ENCODE peak calls at places on chromosomes 7 and 10, in seven cellular contexts. One of them, this sample, is unnamed.

GRCh38 chr7:516606-517456 is 2.8 kb downstream of the PDGFA start:
- DNase-seq in nucleus accumbens: peak
- DNase-seq in DMS153: no peak
- DNase-seq in left cardiac atrium: peak
- DNase-seq in stimulated activated CD4-positive, alpha-beta T cell treated with anti-CD3 and anti-CD28 coated beads, Interleukin-12 subunit alpha, Interleukin-12 subunit beta, amount 100 ng/mL, for 4 hours: no peak
- DNase-seq in H7: peak
- DNase-seq in NCI-H2029 treated with DMSO at 0.1 percent for 48 hours: no peak
- DNase-seq in this sample: no peak

GRCh38 chr7:101614939-101615302 is 14.2 kb downstream of the MYL10 start:
- DNase-seq in nucleus accumbens: no peak
- DNase-seq in DMS153: no peak
- DNase-seq in left cardiac atrium: no peak
- DNase-seq in stimulated activated CD4-positive, alpha-beta T cell treated with anti-CD3 and anti-CD28 coated beads, Interleukin-12 subunit alpha, Interleukin-12 subunit beta, amount 100 ng/mL, for 4 hours: no peak
- DNase-seq in H7: peak
- DNase-seq in NCI-H2029 treated with DMSO at 0.1 percent for 48 hours: no peak
- DNase-seq in this sample: no peak

GRCh38 chr7:17209101-17209500 is 89.4 kb upstream of the AHR start:
- DNase-seq in nucleus accumbens: no peak
- DNase-seq in DMS153: no peak
- DNase-seq in left cardiac atrium: no peak
- DNase-seq in stimulated activated CD4-positive, alpha-beta T cell treated with anti-CD3 and anti-CD28 coated beads, Interleukin-12 subunit alpha, Interleukin-12 subunit beta, amount 100 ng/mL, for 4 hours: no peak
- DNase-seq in H7: no peak
- DNase-seq in NCI-H2029 treated with DMSO at 0.1 percent for 48 hours: no peak
- DNase-seq in this sample: no peak

GRCh38 chr10:118667732-118668131 is 72.3 kb upstream of the PRLHR start:
- DNase-seq in nucleus accumbens: no peak
- DNase-seq in DMS153: no peak
- DNase-seq in left cardiac atrium: no peak
- DNase-seq in stimulated activated CD4-positive, alpha-beta T cell treated with anti-CD3 and anti-CD28 coated beads, Interleukin-12 subunit alpha, Interleukin-12 subunit beta, amount 100 ng/mL, for 4 hours: no peak
- DNase-seq in H7: no peak
- DNase-seq in NCI-H2029 treated with DMSO at 0.1 percent for 48 hours: no peak
- DNase-seq in this sample: no peak

GRCh38 chr10:124656113-124656490 is 88.1 kb downstream of the FAM53B start:
- DNase-seq in nucleus accumbens: no peak
- DNase-seq in DMS153: no peak
- DNase-seq in left cardiac atrium: no peak
- DNase-seq in stimulated activated CD4-positive, alpha-beta T cell treated with anti-CD3 and anti-CD28 coated beads, Interleukin-12 subunit alpha, Interleukin-12 subunit beta, amount 100 ng/mL, for 4 hours: no peak
- DNase-seq in H7: no peak
- DNase-seq in NCI-H2029 treated with DMSO at 0.1 percent for 48 hours: no peak
- DNase-seq in this sample: no peak

GRCh38 chr10:12067336-12067735 is 1.4 kb upstream of the DHTKD1 start:
- DNase-seq in nucleus accumbens: no peak
- DNase-seq in DMS153: no peak
- DNase-seq in left cardiac atrium: no peak
- DNase-seq in stimulated activated CD4-positive, alpha-beta T cell treated with anti-CD3 and anti-CD28 coated beads, Interleukin-12 subunit alpha, Interleukin-12 subunit beta, amount 100 ng/mL, for 4 hours: no peak
- DNase-seq in H7: no peak
- DNase-seq in NCI-H2029 treated with DMSO at 0.1 percent for 48 hours: no peak
- DNase-seq in this sample: no peak

GRCh38 chr10:49035920-49036319 is 79.4 kb downstream of the VSTM4 start:
- DNase-seq in nucleus accumbens: no peak
- DNase-seq in DMS153: no peak
- DNase-seq in left cardiac atrium: no peak
- DNase-seq in stimulated activated CD4-positive, alpha-beta T cell treated with anti-CD3 and anti-CD28 coated beads, Interleukin-12 subunit alpha, Interleukin-12 subunit beta, amount 100 ng/mL, for 4 hours: no peak
- DNase-seq in H7: no peak
- DNase-seq in NCI-H2029 treated with DMSO at 0.1 percent for 48 hours: no peak
- DNase-seq in this sample: no peak

GRCh38 chr7:16770657-16771329 is 17.2 kb downstream of the TSPAN13 start:
- DNase-seq in nucleus accumbens: no peak
- DNase-seq in DMS153: no peak
- DNase-seq in left cardiac atrium: no peak
- DNase-seq in stimulated activated CD4-positive, alpha-beta T cell treated with anti-CD3 and anti-CD28 coated beads, Interleukin-12 subunit alpha, Interleukin-12 subunit beta, amount 100 ng/mL, for 4 hours: no peak
- DNase-seq in H7: no peak
- DNase-seq in NCI-H2029 treated with DMSO at 0.1 percent for 48 hours: no peak
- DNase-seq in this sample: no peak

GRCh38 chr7:27603813-27604212 is 58.9 kb downstream of the HIBADH start:
- DNase-seq in nucleus accumbens: no peak
- DNase-seq in DMS153: no peak
- DNase-seq in left cardiac atrium: no peak
- DNase-seq in stimulated activated CD4-positive, alpha-beta T cell treated with anti-CD3 and anti-CD28 coated beads, Interleukin-12 subunit alpha, Interleukin-12 subunit beta, amount 100 ng/mL, for 4 hours: no peak
- DNase-seq in H7: no peak
- DNase-seq in NCI-H2029 treated with DMSO at 0.1 percent for 48 hours: no peak
- DNase-seq in this sample: no peak